ENCODE peak calls at places on chromosomes 7 and 10, in six cellular contexts. S, G, C, A, V and M are unnamed samples.

GRCh38 chr10:3783721-3784432 is 1.1 kb downstream of the KLF6 start:
- DNase-seq in C (peak; percentile 65), V (peak; percentile 39), G (peak; percentile 56), S (no peak), A (peak; percentile 80), M (no peak)

GRCh38 chr10:3217301-3217700 is 44.7 kb upstream of the PITRM1 start:
- DNase-seq in G (peak; percentile 71), S (no peak), A (no peak), C (no peak), V (peak; percentile 73), M (peak; percentile 79)

GRCh38 chr10:52208394-52208793 is 105.7 kb upstream of the DKK1 start:
- DNase-seq in A (no peak), V (no peak), S (no peak), G (no peak), C (no peak), M (no peak)

GRCh38 chr10:29127037-29127436 is 161.8 kb upstream of the LYZL1 start:
- DNase-seq in S (no peak), V (no peak), C (no peak), A (no peak), G (no peak), M (no peak)

GRCh38 chr7:142864980-142865747 is 10.3 kb downstream of the EPHB6 start:
- DNase-seq in G (no peak), A (no peak), S (no peak), C (no peak), V (no peak), M (no peak)

GRCh38 chr10:113524539-113525490 is 28.0 kb upstream of the HABP2 start:
- DNase-seq in G (peak; percentile 19), C (no peak), A (no peak), S (no peak), V (peak; percentile 5), M (no peak)

GRCh38 chr7:34066411-34066810 is 161.1 kb downstream of the BMPER start:
- DNase-seq in V (no peak), S (no peak), A (no peak), G (no peak), C (no peak), M (no peak)

GRCh38 chr7:95686109-95686508 is 86.2 kb upstream of the DYNC1I1 start:
- DNase-seq in S (no peak), C (no peak), V (peak; percentile 47), G (peak; percentile 76), A (peak; percentile 19), M (no peak)

GRCh38 chr10:62687230-62687748 is 117.2 kb upstream of the ADO start:
- DNase-seq in G (peak; percentile 49), V (peak; percentile 23), A (no peak), S (no peak), C (no peak), M (no peak)

GRCh38 chr7:82562716-82563404 is 119.3 kb upstream of the CACNA2D1 start:
- DNase-seq in C (no peak), G (peak; percentile 62), V (peak; percentile 82), S (no peak), A (no peak), M (peak; percentile 52)

GRCh38 chr7:113087278-113087998 is 811 bp upstream of the GPR85 start:
- DNase-seq in A (no peak), C (no peak), G (peak; percentile 96), V (peak; percentile 87), S (no peak), M (peak; percentile 83)

GRCh38 chr10:78979938-78980337 is 88.8 kb upstream of the ZMIZ1 start:
- DNase-seq in G (no peak), A (no peak), V (no peak), S (no peak), C (no peak), M (no peak)

GRCh38 chr7:23864984-23865383 is 155.0 kb downstream of the STK31 start:
- DNase-seq in G (peak; percentile 77), C (no peak), S (no peak), A (no peak), V (peak; percentile 64), M (peak; percentile 55)

GRCh38 chr7:108561047-108561619 is 8.4 kb downstream of the THAP5 start:
- DNase-seq in S (no peak), A (no peak), C (no peak), V (no peak), G (peak; percentile 32), M (no peak)
- H3K4me3 ChIP-seq in S (no peak overlapping the region), A (no peak overlapping the region), C (no peak overlapping the region), V (no peak overlapping the region), G (no peak overlapping the region), M (no peak overlapping the region)

DNA sequence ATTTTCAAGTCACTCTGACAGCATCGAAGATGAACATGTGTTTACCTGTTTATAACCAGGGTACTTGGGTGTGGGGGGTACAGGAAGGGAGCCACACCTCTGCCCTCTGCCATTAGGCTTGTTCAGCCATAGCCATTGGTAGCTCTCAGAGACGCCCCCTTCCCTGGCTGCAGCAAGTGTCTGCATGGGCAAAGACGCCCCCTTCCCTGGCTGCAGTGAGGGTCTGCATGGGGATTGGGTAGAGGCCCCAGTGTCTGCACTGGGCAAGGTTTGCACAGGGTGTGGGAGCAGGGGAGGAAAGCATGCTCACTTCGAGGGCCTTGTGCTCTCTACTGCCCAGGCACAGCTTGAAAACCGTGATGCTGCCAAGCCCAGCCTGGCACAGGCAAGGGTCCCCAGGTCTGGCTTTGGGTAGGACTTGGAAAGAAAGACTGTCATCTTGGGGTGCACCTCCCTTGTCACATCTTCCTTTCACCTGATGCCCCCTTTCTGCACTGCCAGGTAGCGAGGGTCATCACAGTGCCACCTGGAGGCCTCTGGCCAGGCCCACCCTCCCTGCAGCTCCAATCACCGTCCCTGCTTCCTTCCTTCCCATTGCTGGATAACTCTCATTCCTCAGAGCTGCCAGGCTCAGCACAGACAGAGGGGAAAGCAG is 3.7 kb downstream of the TMEM225B start:
- DNase-seq in C (no peak), G (no peak), A (no peak), S (no peak), V (no peak), M (no peak)
- TF ChIP-seq CTCF in C (no peak), G (no peak), A (no peak), S (no peak), V (no peak), M (no peak)

DNA sequence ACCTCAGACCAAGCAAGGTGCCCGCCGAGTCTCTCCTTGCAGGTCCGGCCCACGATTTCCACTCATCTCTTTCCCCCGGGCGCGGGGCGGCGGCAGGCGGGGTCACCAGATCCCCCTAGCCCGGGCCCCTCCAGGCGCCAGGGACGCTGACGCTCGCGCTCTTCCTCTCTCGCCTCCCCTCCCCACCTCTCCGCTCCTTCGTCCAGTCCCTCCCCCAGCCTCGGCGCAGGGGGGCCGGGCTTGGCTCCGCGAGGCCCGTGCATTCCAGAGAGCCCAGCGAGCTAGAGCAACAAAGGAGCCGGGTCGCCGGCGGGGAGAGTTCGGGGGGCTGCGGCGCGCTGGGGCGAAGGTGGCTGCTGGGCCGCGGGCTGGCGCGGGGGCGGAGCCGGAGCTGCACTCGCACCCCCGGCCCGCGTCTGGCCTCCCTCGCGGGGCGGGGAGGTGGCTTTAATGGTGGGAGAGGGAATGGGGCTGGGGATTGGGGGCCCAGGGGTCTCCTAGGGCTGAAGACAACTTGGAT is at the start of gene SMO:
- DNase-seq in G (no peak), V (no peak), A (peak; percentile 46), S (no peak), C (no peak), M (no peak)
- H3K4me3 ChIP-seq in G (peak within 1 kb of the TSS; percentile 55), V (peak within 1 kb of the TSS; percentile 67), A (peak within 1 kb of the TSS; percentile 86), S (peak within 1 kb of the TSS; percentile 59), C (peak within 1 kb of the TSS; percentile 57), M (peak within 1 kb of the TSS; percentile 70)

GRCh38 chr10:100879741-100880360 is 32.9 kb upstream of the SLF2 start:
- DNase-seq in G (no peak), V (no peak), C (no peak), S (no peak), A (no peak), M (no peak)
- TF ChIP-seq CTCF in G (no peak), V (peak; percentile 21), C (no peak), S (no peak), A (no peak), M (no peak)

DNA sequence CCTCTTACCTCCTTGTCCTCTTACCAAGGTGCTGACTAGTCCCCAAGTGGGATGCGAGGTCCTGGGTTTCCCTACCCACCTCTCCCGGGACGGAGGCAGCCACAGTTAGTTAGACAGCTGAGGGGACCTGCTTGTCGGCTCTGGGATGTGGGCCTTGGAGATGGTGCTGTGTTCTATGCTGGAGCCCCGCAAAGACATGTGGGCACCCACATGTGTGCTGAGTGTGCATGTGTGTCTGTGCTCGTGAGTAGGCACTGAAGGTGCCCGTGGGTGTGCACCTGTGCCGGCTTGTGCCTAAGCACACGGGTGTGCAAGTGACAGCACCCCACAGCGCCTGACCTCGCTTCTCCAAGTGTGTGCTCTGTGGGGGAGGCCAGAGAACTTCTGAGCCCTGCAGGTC is 62.2 kb downstream of the NEURL1 start:
- DNase-seq in A (no peak), V (no peak), C (no peak), S (no peak), G (no peak), M (no peak)
- H3K4me3 ChIP-seq in A (peak overlapping the region; percentile 63), V (no peak overlapping the region), C (no peak overlapping the region), S (peak overlapping the region; percentile 39), G (no peak overlapping the region), M (peak overlapping the region; percentile 39)

GRCh38 chr7:66741706-66742053 is 1.1 kb downstream of the RABGEF1 start:
- DNase-seq in A (no peak), S (no peak), V (peak; percentile 20), C (no peak), G (peak; percentile 76), M (no peak)

GRCh38 chr7:66739477-66739876 is 1.1 kb upstream of the RABGEF1 start:
- DNase-seq in V (no peak), C (no peak), G (peak; percentile 36), S (no peak), A (no peak), M (no peak)

GRCh38 chr7:66737667-66738066 is 2.9 kb upstream of the RABGEF1 start:
- DNase-seq in S (no peak), G (no peak), A (no peak), C (no peak), V (no peak), M (no peak)

GRCh38 chr7:66739953-66740301 is 606 bp upstream of the RABGEF1 start:
- DNase-seq in S (no peak), V (no peak), G (no peak), A (no peak), C (no peak), M (no peak)

DNA sequence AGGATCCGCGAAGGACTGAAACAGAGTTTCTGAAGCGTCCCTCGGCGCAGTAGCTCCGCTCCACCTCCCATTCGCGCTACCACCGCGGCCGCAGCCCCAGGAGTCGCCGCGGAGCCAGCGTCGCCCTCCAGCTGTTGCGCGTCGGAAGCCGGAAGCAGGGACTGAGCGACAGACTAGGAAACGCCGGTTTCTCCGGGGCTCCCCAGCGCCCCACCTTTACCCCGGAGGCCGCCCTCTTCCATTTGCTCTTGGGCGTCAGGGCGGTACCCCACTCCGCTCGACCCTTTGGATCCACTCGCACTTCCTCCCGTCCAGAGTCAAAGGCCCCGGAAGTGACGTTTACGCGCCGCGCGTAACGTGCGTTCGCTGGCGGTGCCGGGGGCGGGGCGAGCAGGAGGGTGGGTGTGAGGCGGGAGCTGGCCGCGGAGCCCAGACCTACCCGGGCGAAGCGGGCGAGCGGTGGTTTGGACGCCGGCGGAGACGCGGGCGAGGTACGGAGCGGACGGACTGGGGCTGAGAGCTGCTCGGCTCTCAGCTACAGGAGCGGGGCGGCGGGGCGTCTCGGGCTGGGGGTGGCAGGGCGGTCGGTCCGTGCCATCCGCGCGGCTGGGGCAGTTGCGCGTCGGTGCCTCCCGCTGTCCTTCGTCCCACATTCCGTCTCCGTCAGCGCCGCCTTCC is at the start of gene RABGEF1:
- DNase-seq in A (peak; percentile 98), V (peak; percentile 91), S (peak; percentile 100), C (peak; percentile 98), G (peak; percentile 93), M (peak; percentile 61)
- TF ChIP-seq CTCF in A (no peak), V (no peak), S (no peak), C (no peak), G (no peak), M (no peak)